ENCODE peak calls at places on chromosomes 13 and 19, in seven cellular contexts. One of them, this sample, is unnamed. For H3K27me3, the result is how much of the 10 kb centered on the place peaks cover.

GRCh38 chr13:51848674-51849073 is 3.7 kb upstream of the TMEM272 start:
- DNase-seq in right lobe of liver: no peak
- DNase-seq in colonic mucosa: no peak
- DNase-seq in ovary: no peak
- DNase-seq in ascending aorta: no peak
- DNase-seq in left lung: no peak
- DNase-seq in left ventricle myocardium inferior: no peak
- DNase-seq in this sample: no peak

GRCh38 chr19:10618846-10619245 is 6.5 kb upstream of the SLC44A2 start:
- DNase-seq in ovary: no peak
- DNase-seq in left lung: no peak
- DNase-seq in colonic mucosa: no peak
- DNase-seq in right lobe of liver: no peak
- DNase-seq in left ventricle myocardium inferior: no peak
- DNase-seq in ascending aorta: no peak
- DNase-seq in this sample: no peak

GRCh38 chr13:88086577-88086976 is 415.4 kb downstream of the SLITRK5 start:
- DNase-seq in right lobe of liver: no peak
- DNase-seq in left ventricle myocardium inferior: no peak
- DNase-seq in ovary: no peak
- DNase-seq in ascending aorta: no peak
- DNase-seq in colonic mucosa: no peak
- DNase-seq in left lung: no peak
- DNase-seq in this sample: no peak

GRCh38 chr19:14516048-14516534 is 2.1 kb downstream of the DNAJB1 start:
- DNase-seq in left ventricle myocardium inferior: no peak
- DNase-seq in ovary: no peak
- DNase-seq in ascending aorta: no peak
- DNase-seq in colonic mucosa: peak
- DNase-seq in left lung: no peak
- DNase-seq in right lobe of liver: peak
- DNase-seq in this sample: no peak

GRCh38 chr13:99074693-99075092 is 96.8 kb upstream of the DOCK9 start:
- DNase-seq in ovary: no peak
- DNase-seq in right lobe of liver: no peak
- DNase-seq in left lung: no peak
- DNase-seq in ascending aorta: no peak
- DNase-seq in colonic mucosa: no peak
- DNase-seq in left ventricle myocardium inferior: no peak
- DNase-seq in this sample: no peak

GRCh38 chr13:21541980-21542379 is 62.0 kb downstream of the MICU2 start:
- DNase-seq in left ventricle myocardium inferior: no peak
- DNase-seq in colonic mucosa: no peak
- DNase-seq in ovary: no peak
- DNase-seq in ascending aorta: no peak
- DNase-seq in right lobe of liver: no peak
- DNase-seq in left lung: no peak
- DNase-seq in this sample: no peak

GRCh38 chr13:25980255-25980654 is 71.6 kb downstream of the SHISA2 start:
- DNase-seq in colonic mucosa: no peak
- DNase-seq in ascending aorta: no peak
- DNase-seq in right lobe of liver: no peak
- DNase-seq in left ventricle myocardium inferior: no peak
- DNase-seq in ovary: no peak
- DNase-seq in left lung: no peak
- DNase-seq in this sample: no peak

GRCh38 chr19:17026041-17026658 is 460 bp downstream of the CPAMD8 start:
- DNase-seq in colonic mucosa: no peak
- DNase-seq in left ventricle myocardium inferior: no peak
- DNase-seq in left lung: peak
- DNase-seq in ovary: no peak
- DNase-seq in right lobe of liver: no peak
- DNase-seq in ascending aorta: no peak
- DNase-seq in this sample: no peak

GRCh38 chr19:36417752-36418286 is 625 bp downstream of the ZFP82 start:
- DNase-seq in right lobe of liver: peak
- DNase-seq in left lung: no peak
- DNase-seq in left ventricle myocardium inferior: no peak
- DNase-seq in colonic mucosa: peak
- DNase-seq in ascending aorta: no peak
- DNase-seq in ovary: peak
- DNase-seq in this sample: no peak

GRCh38 chr19:10471909-10472308 is 31.2 kb downstream of the KEAP1 start:
- DNase-seq in left lung: no peak
- DNase-seq in ovary: no peak
- DNase-seq in left ventricle myocardium inferior: no peak
- DNase-seq in colonic mucosa: no peak
- DNase-seq in ascending aorta: no peak
- DNase-seq in right lobe of liver: no peak
- DNase-seq in this sample: no peak

GRCh38 chr19:36604656-36605100 is 435 bp upstream of the ZNF382 start:
- DNase-seq in colonic mucosa: peak
- DNase-seq in left ventricle myocardium inferior: peak
- DNase-seq in ovary: peak
- DNase-seq in left lung: peak
- DNase-seq in right lobe of liver: peak
- DNase-seq in ascending aorta: peak
- DNase-seq in this sample: no peak

GRCh38 chr13:47175172-47175806 is 278.4 kb upstream of the HTR2A start:
- DNase-seq in ovary: no peak
- DNase-seq in right lobe of liver: no peak
- DNase-seq in left ventricle myocardium inferior: no peak
- DNase-seq in ascending aorta: no peak
- DNase-seq in left lung: no peak
- DNase-seq in colonic mucosa: no peak
- DNase-seq in this sample: peak

GRCh38 chr19:50759886-50760285 is 10.4 kb upstream of the GPR32 start:
- DNase-seq in left ventricle myocardium inferior: no peak
- DNase-seq in ascending aorta: no peak
- DNase-seq in colonic mucosa: no peak
- DNase-seq in ovary: no peak
- DNase-seq in left lung: no peak
- DNase-seq in right lobe of liver: no peak
- DNase-seq in this sample: no peak

GRCh38 chr19:9996541-9996940 is 13.8 kb downstream of the COL5A3 start:
- DNase-seq in left lung: no peak
- DNase-seq in right lobe of liver: no peak
- DNase-seq in ascending aorta: no peak
- DNase-seq in left ventricle myocardium inferior: no peak
- DNase-seq in ovary: no peak
- DNase-seq in colonic mucosa: no peak
- DNase-seq in this sample: no peak

GRCh38 chr13:40155176-40155575 is 499.7 kb downstream of the COG6 start:
- DNase-seq in left lung: no peak
- DNase-seq in right lobe of liver: no peak
- DNase-seq in colonic mucosa: no peak
- DNase-seq in left ventricle myocardium inferior: no peak
- DNase-seq in ovary: no peak
- DNase-seq in ascending aorta: no peak
- DNase-seq in this sample: no peak

GRCh38 chr13:106373989-106374572 is 161.4 kb downstream of the EFNB2 start:
- DNase-seq in ovary: no peak
- DNase-seq in ascending aorta: no peak
- DNase-seq in colonic mucosa: no peak
- DNase-seq in right lobe of liver: no peak
- DNase-seq in left ventricle myocardium inferior: no peak
- DNase-seq in left lung: no peak
- DNase-seq in this sample: no peak

GRCh38 chr13:105084931-105085330 is 1450.5 kb downstream of the EFNB2 start:
- DNase-seq in left lung: no peak
- DNase-seq in right lobe of liver: no peak
- DNase-seq in colonic mucosa: no peak
- DNase-seq in ovary: no peak
- DNase-seq in ascending aorta: no peak
- DNase-seq in left ventricle myocardium inferior: no peak
- DNase-seq in this sample: no peak

GRCh38 chr13:61777902-61778301 is 362.3 kb upstream of the PCDH20 start:
- DNase-seq in right lobe of liver: no peak
- DNase-seq in left lung: no peak
- DNase-seq in ovary: no peak
- DNase-seq in colonic mucosa: no peak
- DNase-seq in ascending aorta: no peak
- DNase-seq in left ventricle myocardium inferior: no peak
- DNase-seq in this sample: no peak

GRCh38 chr19:55145241-55145640 is 3.8 kb downstream of the TNNT1 start:
- DNase-seq in colonic mucosa: no peak
- DNase-seq in ovary: no peak
- DNase-seq in right lobe of liver: no peak
- DNase-seq in left ventricle myocardium inferior: no peak
- DNase-seq in left lung: no peak
- DNase-seq in ascending aorta: no peak
- DNase-seq in this sample: no peak
- H3K4me3 ChIP-seq in colonic mucosa: no peak
- H3K4me3 ChIP-seq in ovary: no peak
- H3K4me3 ChIP-seq in right lobe of liver: no peak
- H3K4me3 ChIP-seq in left ventricle myocardium inferior: no peak
- H3K4me3 ChIP-seq in left lung: no peak
- H3K4me3 ChIP-seq in ascending aorta: no peak
- H3K4me3 ChIP-seq in this sample: no peak

GRCh38 chr19:2981898-2982297 is 4.5 kb downstream of the TLE6 start:
- DNase-seq in right lobe of liver: no peak
- DNase-seq in colonic mucosa: no peak
- DNase-seq in ovary: no peak
- DNase-seq in left lung: no peak
- DNase-seq in left ventricle myocardium inferior: no peak
- DNase-seq in ascending aorta: no peak
- DNase-seq in this sample: no peak
- H3K27me3 ChIP-seq in right lobe of liver: under half
- H3K27me3 ChIP-seq in colonic mucosa: under half
- H3K27me3 ChIP-seq in ovary: under half
- H3K27me3 ChIP-seq in left lung: under half
- H3K27me3 ChIP-seq in left ventricle myocardium inferior: under half
- H3K27me3 ChIP-seq in ascending aorta: under half
- H3K27me3 ChIP-seq in this sample: under half

GRCh38 chr13:85529216-85529590 is 270.0 kb downstream of the SLITRK6 start:
- DNase-seq in ovary: no peak
- DNase-seq in right lobe of liver: no peak
- DNase-seq in left ventricle myocardium inferior: no peak
- DNase-seq in colonic mucosa: no peak
- DNase-seq in ascending aorta: no peak
- DNase-seq in left lung: no peak
- DNase-seq in this sample: no peak

GRCh38 chr13:85525411-85525810 is 273.8 kb downstream of the SLITRK6 start:
- DNase-seq in right lobe of liver: no peak
- DNase-seq in left lung: no peak
- DNase-seq in ovary: no peak
- DNase-seq in colonic mucosa: no peak
- DNase-seq in left ventricle myocardium inferior: no peak
- DNase-seq in ascending aorta: no peak
- DNase-seq in this sample: no peak

DNA sequence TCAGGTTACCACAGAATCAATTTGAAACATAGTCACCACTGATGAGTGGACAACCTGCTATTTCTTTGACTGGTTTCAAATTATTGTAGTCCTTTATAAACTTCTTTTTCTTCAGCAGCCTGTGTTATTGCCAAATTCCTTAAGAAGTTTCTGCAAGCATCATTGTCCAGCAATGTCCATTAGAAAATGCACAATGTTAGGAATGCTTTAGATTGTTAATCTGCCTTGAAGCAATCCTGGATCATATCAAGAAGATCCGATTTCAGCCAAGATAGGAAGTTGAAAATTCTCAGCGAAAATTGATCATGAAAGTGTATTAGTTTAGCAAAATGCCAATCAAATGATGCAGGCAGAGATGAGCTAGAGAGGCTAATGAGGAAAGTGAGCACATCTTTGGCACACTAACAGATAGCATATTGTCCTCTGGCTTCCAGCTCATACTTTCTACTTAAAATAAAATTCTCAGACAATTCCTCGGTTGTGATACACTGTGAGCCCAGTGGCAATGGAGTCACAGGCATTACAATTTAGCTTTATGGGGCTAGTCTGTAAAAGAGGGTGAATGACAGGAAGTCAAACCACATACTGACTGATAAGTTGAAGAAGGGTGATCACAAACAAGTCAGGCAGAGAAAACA is 270.5 kb downstream of the SLITRK6 start:
- DNase-seq in colonic mucosa: no peak
- DNase-seq in left ventricle myocardium inferior: no peak
- DNase-seq in ascending aorta: no peak
- DNase-seq in left lung: no peak
- DNase-seq in ovary: no peak
- DNase-seq in right lobe of liver: no peak
- DNase-seq in this sample: peak
- H3K4me3 ChIP-seq in colonic mucosa: no peak
- H3K4me3 ChIP-seq in left ventricle myocardium inferior: no peak
- H3K4me3 ChIP-seq in ascending aorta: no peak
- H3K4me3 ChIP-seq in left lung: no peak
- H3K4me3 ChIP-seq in ovary: no peak
- H3K4me3 ChIP-seq in right lobe of liver: no peak
- H3K4me3 ChIP-seq in this sample: peak

GRCh38 chr13:35471466-35472307 is 4.8 kb downstream of the MAB21L1 start:
- DNase-seq in colonic mucosa: no peak
- DNase-seq in ascending aorta: no peak
- DNase-seq in right lobe of liver: no peak
- DNase-seq in left ventricle myocardium inferior: no peak
- DNase-seq in left lung: peak
- DNase-seq in ovary: no peak
- DNase-seq in this sample: no peak

GRCh38 chr13:35470671-35471465 is 5.6 kb downstream of the MAB21L1 start:
- DNase-seq in left lung: peak
- DNase-seq in ovary: peak
- DNase-seq in colonic mucosa: peak
- DNase-seq in right lobe of liver: peak
- DNase-seq in ascending aorta: no peak
- DNase-seq in left ventricle myocardium inferior: peak
- DNase-seq in this sample: no peak

GRCh38 chr13:35469781-35470380 is 6.6 kb downstream of the MAB21L1 start:
- DNase-seq in left ventricle myocardium inferior: no peak
- DNase-seq in colonic mucosa: no peak
- DNase-seq in ovary: no peak
- DNase-seq in ascending aorta: no peak
- DNase-seq in left lung: no peak
- DNase-seq in right lobe of liver: no peak
- DNase-seq in this sample: no peak

GRCh38 chr13:35474551-35474950 is 1.9 kb downstream of the MAB21L1 start:
- DNase-seq in ovary: no peak
- DNase-seq in left ventricle myocardium inferior: no peak
- DNase-seq in colonic mucosa: no peak
- DNase-seq in left lung: no peak
- DNase-seq in right lobe of liver: no peak
- DNase-seq in ascending aorta: no peak
- DNase-seq in this sample: no peak

DNA sequence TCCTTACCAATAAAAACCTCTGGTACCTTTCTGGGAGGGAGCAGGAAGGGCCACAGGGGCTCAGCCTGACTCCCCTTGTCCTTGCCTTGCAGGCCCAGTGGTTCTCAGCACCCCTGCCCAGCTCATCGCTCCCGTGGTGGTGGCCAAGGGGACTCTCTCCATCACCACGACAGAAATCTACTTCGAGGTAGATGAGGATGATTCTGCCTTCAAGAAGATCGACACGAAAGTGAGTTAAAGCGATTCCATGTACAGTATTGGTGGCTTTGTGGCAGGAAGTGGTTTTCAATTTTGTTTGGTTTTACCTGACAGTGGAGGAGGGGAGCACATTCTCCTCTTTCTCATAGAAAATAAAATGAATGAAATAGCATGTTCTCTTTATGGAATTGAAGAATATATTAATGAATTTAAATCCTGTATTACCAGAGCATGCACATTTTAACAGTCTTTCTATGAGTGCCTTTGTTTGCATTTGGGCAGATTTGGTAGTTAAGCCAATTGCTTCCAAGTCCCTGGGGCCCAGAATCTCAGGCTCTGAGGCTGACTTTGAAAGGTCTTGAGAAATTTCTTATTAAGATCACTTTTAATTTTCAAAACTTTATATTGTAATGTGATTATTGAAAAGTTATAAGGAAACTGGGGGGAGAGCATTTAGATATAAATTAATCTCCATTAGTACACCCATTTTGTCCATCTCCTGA is 4.0 kb downstream of the MAB21L1 start:
- DNase-seq in ascending aorta: no peak
- DNase-seq in left lung: peak
- DNase-seq in colonic mucosa: no peak
- DNase-seq in ovary: no peak
- DNase-seq in right lobe of liver: no peak
- DNase-seq in left ventricle myocardium inferior: no peak
- DNase-seq in this sample: no peak
- H3K27me3 ChIP-seq in ascending aorta: under half
- H3K27me3 ChIP-seq in left lung: half or more
- H3K27me3 ChIP-seq in colonic mucosa: under half
- H3K27me3 ChIP-seq in ovary: under half
- H3K27me3 ChIP-seq in right lobe of liver: under half
- H3K27me3 ChIP-seq in left ventricle myocardium inferior: under half
- H3K27me3 ChIP-seq in this sample: under half

This sample was measured in BJ.